ENCODE peak calls at places on chromosomes 7 and 10, in four cellular contexts. Y, X, Q and K are unnamed samples.
A peak's percentile ranks its signal among the peaks of the same experiment; 100 is the strongest.

GRCh38 chr10:13247784-13248183 is 13.6 kb upstream of the UCMA start:
- DNase-seq in Y (no peak), X (no peak), Q (no peak), K (no peak)

GRCh38 chr7:51340029-51340838 is 23.6 kb upstream of the COBL start:
- DNase-seq in Y (no peak), X (no peak), Q (no peak), K (no peak)

GRCh38 chr7:23597908-23598224 is 684 bp downstream of the CCDC126 start:
- DNase-seq in Y (no peak), X (no peak), Q (peak; percentile 57), K (no peak)

GRCh38 chr10:52066383-52066782 is 247.7 kb upstream of the DKK1 start:
- DNase-seq in Y (no peak), X (no peak), Q (no peak), K (no peak)

GRCh38 chr10:132487241-132488135 is 50.1 kb upstream of the INPP5A start:
- DNase-seq in Y (no peak), X (no peak), Q (no peak), K (no peak)

GRCh38 chr7:78254397-78255055 is 456.0 kb downstream of the PHTF2 start:
- DNase-seq in Y (no peak), X (no peak), Q (no peak), K (no peak)

GRCh38 chr7:14229047-14229446 is 239.6 kb upstream of the ETV1 start:
- DNase-seq in Y (no peak), X (no peak), Q (no peak), K (no peak)

GRCh38 chr10:58180633-58181032 is 87.1 kb downstream of the IPMK start:
- DNase-seq in Y (no peak), X (no peak), Q (no peak), K (no peak)

GRCh38 chr7:155965010-155965409 is 152.7 kb upstream of the SHH start:
- DNase-seq in Y (no peak), X (no peak), Q (no peak), K (no peak)

GRCh38 chr10:87945994-87946393 is 82.6 kb downstream of the PTEN start:
- DNase-seq in Y (no peak), X (no peak), Q (no peak), K (no peak)

GRCh38 chr10:108104697-108105096 is 940.2 kb upstream of the SORCS1 start:
- DNase-seq in Y (no peak), X (no peak), Q (no peak), K (no peak)

GRCh38 chr7:54060643-54061042 is 481.5 kb upstream of the VSTM2A start:
- DNase-seq in Y (no peak), X (no peak), Q (no peak), K (no peak)

GRCh38 chr7:47525066-47525623 is 56.8 kb downstream of the TNS3 start:
- DNase-seq in Y (no peak), X (no peak), Q (no peak), K (no peak)

GRCh38 chr10:76488602-76489001 is 1057.2 kb downstream of the LRMDA start:
- DNase-seq in Y (no peak), X (no peak), Q (no peak), K (no peak)

GRCh38 chr7:7732566-7733290 is 14.3 kb upstream of the RPA3 start:
- DNase-seq in Y (no peak), X (no peak), Q (no peak), K (no peak)

GRCh38 chr10:13373644-13374043 is 25.6 kb upstream of the SEPHS1 start:
- DNase-seq in Y (no peak), X (no peak), Q (no peak), K (no peak)